ENCODE peak calls at places on chromosomes 6 and 20, in eight cellular contexts. One of them, this sample, is unnamed. For H3K4me1, the result is how much of the 10 kb centered on the place peaks cover.

GRCh38 chr20:31670371-31671228 is 32.9 kb downstream of the COX4I2 start:
- DNase-seq in adrenal gland: peak
- DNase-seq in IMR-90: peak
- DNase-seq in mesenchymal stem cell: peak
- DNase-seq in A549: no peak
- DNase-seq in OCI-LY7: no peak
- DNase-seq in tibial nerve: peak
- DNase-seq in HepG2: no peak
- DNase-seq in this sample: peak

GRCh38 chr20:23257848-23258746 is 92.5 kb upstream of the NXT1 start:
- DNase-seq in adrenal gland: no peak
- DNase-seq in IMR-90: peak
- DNase-seq in mesenchymal stem cell: peak
- DNase-seq in A549: no peak
- DNase-seq in OCI-LY7: no peak
- DNase-seq in tibial nerve: no peak
- DNase-seq in HepG2: no peak
- DNase-seq in this sample: peak

GRCh38 chr6:20793174-20793573 is 258.9 kb downstream of the CDKAL1 start:
- DNase-seq in adrenal gland: no peak
- DNase-seq in IMR-90: no peak
- DNase-seq in mesenchymal stem cell: no peak
- DNase-seq in A549: no peak
- DNase-seq in OCI-LY7: no peak
- DNase-seq in tibial nerve: no peak
- DNase-seq in HepG2: no peak
- DNase-seq in this sample: no peak

GRCh38 chr6:79671605-79672266 is 40.6 kb downstream of the SH3BGRL2 start:
- DNase-seq in adrenal gland: no peak
- DNase-seq in IMR-90: peak
- DNase-seq in mesenchymal stem cell: peak
- DNase-seq in A549: peak
- DNase-seq in OCI-LY7: peak
- DNase-seq in tibial nerve: no peak
- DNase-seq in HepG2: peak
- DNase-seq in this sample: peak

GRCh38 chr6:93337014-93337413 is 82.3 kb downstream of the EPHA7 start:
- DNase-seq in adrenal gland: no peak
- DNase-seq in IMR-90: no peak
- DNase-seq in mesenchymal stem cell: peak
- DNase-seq in A549: no peak
- DNase-seq in OCI-LY7: no peak
- DNase-seq in tibial nerve: no peak
- DNase-seq in HepG2: no peak
- DNase-seq in this sample: no peak

GRCh38 chr20:19609642-19610223 is 148.3 kb upstream of the RIN2 start:
- DNase-seq in adrenal gland: no peak
- DNase-seq in IMR-90: no peak
- DNase-seq in mesenchymal stem cell: no peak
- DNase-seq in A549: no peak
- DNase-seq in OCI-LY7: no peak
- DNase-seq in tibial nerve: no peak
- DNase-seq in HepG2: peak
- DNase-seq in this sample: no peak

GRCh38 chr20:51119914-51120313 is 97.0 kb upstream of the KCNG1 start:
- DNase-seq in adrenal gland: no peak
- DNase-seq in IMR-90: no peak
- DNase-seq in mesenchymal stem cell: no peak
- DNase-seq in A549: no peak
- DNase-seq in OCI-LY7: no peak
- DNase-seq in tibial nerve: no peak
- DNase-seq in HepG2: no peak
- DNase-seq in this sample: no peak

GRCh38 chr20:58069207-58069606 is 159.2 kb downstream of the ANKRD60 start:
- DNase-seq in adrenal gland: no peak
- DNase-seq in IMR-90: no peak
- DNase-seq in mesenchymal stem cell: no peak
- DNase-seq in A549: no peak
- DNase-seq in OCI-LY7: no peak
- DNase-seq in tibial nerve: no peak
- DNase-seq in HepG2: no peak
- DNase-seq in this sample: no peak

GRCh38 chr6:24858154-24858801 is 59.6 kb upstream of the ARMH2 start:
- DNase-seq in adrenal gland: no peak
- DNase-seq in IMR-90: no peak
- DNase-seq in mesenchymal stem cell: peak
- DNase-seq in A549: no peak
- DNase-seq in OCI-LY7: peak
- DNase-seq in tibial nerve: no peak
- DNase-seq in HepG2: no peak
- DNase-seq in this sample: no peak

GRCh38 chr6:15987569-15987968 is 141.3 kb upstream of the MYLIP start:
- DNase-seq in adrenal gland: no peak
- DNase-seq in IMR-90: peak
- DNase-seq in mesenchymal stem cell: peak
- DNase-seq in A549: no peak
- DNase-seq in OCI-LY7: no peak
- DNase-seq in tibial nerve: no peak
- DNase-seq in HepG2: no peak
- DNase-seq in this sample: no peak

GRCh38 chr20:47876348-47877056 is 91.2 kb upstream of the SULF2 start:
- DNase-seq in adrenal gland: no peak
- DNase-seq in IMR-90: no peak
- DNase-seq in mesenchymal stem cell: peak
- DNase-seq in A549: no peak
- DNase-seq in OCI-LY7: no peak
- DNase-seq in tibial nerve: no peak
- DNase-seq in HepG2: no peak
- DNase-seq in this sample: no peak
- H3K27ac ChIP-seq in adrenal gland: no peak
- H3K27ac ChIP-seq in IMR-90: no peak
- H3K27ac ChIP-seq in mesenchymal stem cell: no peak
- H3K27ac ChIP-seq in A549: no peak
- H3K27ac ChIP-seq in OCI-LY7: no peak
- H3K27ac ChIP-seq in tibial nerve: no peak
- H3K27ac ChIP-seq in HepG2: no peak
- H3K27ac ChIP-seq in this sample: no peak

GRCh38 chr20:48738094-48738398 is 89.8 kb downstream of the PREX1 start:
- DNase-seq in adrenal gland: no peak
- DNase-seq in IMR-90: no peak
- DNase-seq in mesenchymal stem cell: no peak
- DNase-seq in A549: no peak
- DNase-seq in OCI-LY7: no peak
- DNase-seq in tibial nerve: no peak
- DNase-seq in HepG2: no peak
- DNase-seq in this sample: no peak
- H3K4me1 ChIP-seq in adrenal gland: under half
- H3K4me1 ChIP-seq in IMR-90: under half
- H3K4me1 ChIP-seq in mesenchymal stem cell: under half
- H3K4me1 ChIP-seq in A549: under half
- H3K4me1 ChIP-seq in OCI-LY7: half or more
- H3K4me1 ChIP-seq in tibial nerve: under half
- H3K4me1 ChIP-seq in HepG2: under half
- H3K4me1 ChIP-seq in this sample: under half

GRCh38 chr20:40294747-40295146 is 394.3 kb downstream of the MAFB start:
- DNase-seq in adrenal gland: no peak
- DNase-seq in IMR-90: no peak
- DNase-seq in mesenchymal stem cell: no peak
- DNase-seq in A549: no peak
- DNase-seq in OCI-LY7: no peak
- DNase-seq in tibial nerve: no peak
- DNase-seq in HepG2: no peak
- DNase-seq in this sample: peak

GRCh38 chr20:40291483-40291882 is 397.6 kb downstream of the MAFB start:
- DNase-seq in adrenal gland: no peak
- DNase-seq in IMR-90: no peak
- DNase-seq in mesenchymal stem cell: no peak
- DNase-seq in A549: no peak
- DNase-seq in OCI-LY7: no peak
- DNase-seq in tibial nerve: no peak
- DNase-seq in HepG2: no peak
- DNase-seq in this sample: no peak

GRCh38 chr20:40293740-40294139 is 395.3 kb downstream of the MAFB start:
- DNase-seq in adrenal gland: no peak
- DNase-seq in IMR-90: no peak
- DNase-seq in mesenchymal stem cell: no peak
- DNase-seq in A549: no peak
- DNase-seq in OCI-LY7: no peak
- DNase-seq in tibial nerve: peak
- DNase-seq in HepG2: no peak
- DNase-seq in this sample: no peak

DNA sequence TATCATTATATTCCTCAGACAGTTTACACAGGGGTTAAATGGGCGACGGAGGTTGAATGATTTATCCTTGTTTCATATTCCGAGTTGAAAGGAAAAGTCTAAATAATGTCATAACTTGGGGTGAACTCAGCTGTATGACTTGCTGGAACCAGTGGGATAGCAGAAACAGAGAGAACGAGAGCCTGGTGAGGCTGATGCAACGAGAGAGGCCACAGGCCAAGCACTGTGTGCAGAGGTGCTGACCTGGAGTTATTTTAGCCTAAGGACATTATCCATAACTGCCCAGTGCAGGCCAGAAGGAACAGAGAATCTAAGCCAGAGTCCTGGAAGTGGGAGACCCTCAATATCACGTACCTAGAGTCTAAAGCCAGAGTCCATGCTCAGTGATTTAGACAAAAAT is 394.9 kb downstream of the MAFB start:
- DNase-seq in adrenal gland: no peak
- DNase-seq in IMR-90: no peak
- DNase-seq in mesenchymal stem cell: no peak
- DNase-seq in A549: no peak
- DNase-seq in OCI-LY7: no peak
- DNase-seq in tibial nerve: peak
- DNase-seq in HepG2: no peak
- DNase-seq in this sample: no peak
- H3K27ac ChIP-seq in adrenal gland: no peak
- H3K27ac ChIP-seq in IMR-90: no peak
- H3K27ac ChIP-seq in mesenchymal stem cell: no peak
- H3K27ac ChIP-seq in A549: no peak
- H3K27ac ChIP-seq in OCI-LY7: no peak
- H3K27ac ChIP-seq in tibial nerve: peak
- H3K27ac ChIP-seq in HepG2: no peak
- H3K27ac ChIP-seq in this sample: no peak

GRCh38 chr6:156869986-156870398 is 92.8 kb downstream of the ARID1B start:
- DNase-seq in adrenal gland: no peak
- DNase-seq in IMR-90: no peak
- DNase-seq in mesenchymal stem cell: no peak
- DNase-seq in A549: no peak
- DNase-seq in OCI-LY7: no peak
- DNase-seq in tibial nerve: no peak
- DNase-seq in HepG2: no peak
- DNase-seq in this sample: no peak

GRCh38 chr6:156870926-156871539 is 93.9 kb downstream of the ARID1B start:
- DNase-seq in adrenal gland: no peak
- DNase-seq in IMR-90: no peak
- DNase-seq in mesenchymal stem cell: no peak
- DNase-seq in A549: no peak
- DNase-seq in OCI-LY7: no peak
- DNase-seq in tibial nerve: no peak
- DNase-seq in HepG2: no peak
- DNase-seq in this sample: no peak

GRCh38 chr6:156866181-156866862 is 89.1 kb downstream of the ARID1B start:
- DNase-seq in adrenal gland: no peak
- DNase-seq in IMR-90: peak
- DNase-seq in mesenchymal stem cell: peak
- DNase-seq in A549: peak
- DNase-seq in OCI-LY7: peak
- DNase-seq in tibial nerve: no peak
- DNase-seq in HepG2: no peak
- DNase-seq in this sample: peak

GRCh38 chr6:156867121-156867520 is 89.9 kb downstream of the ARID1B start:
- DNase-seq in adrenal gland: no peak
- DNase-seq in IMR-90: no peak
- DNase-seq in mesenchymal stem cell: no peak
- DNase-seq in A549: no peak
- DNase-seq in OCI-LY7: no peak
- DNase-seq in tibial nerve: no peak
- DNase-seq in HepG2: no peak
- DNase-seq in this sample: no peak

GRCh38 chr6:156868385-156868784 is 91.2 kb downstream of the ARID1B start:
- DNase-seq in adrenal gland: no peak
- DNase-seq in IMR-90: no peak
- DNase-seq in mesenchymal stem cell: no peak
- DNase-seq in A549: no peak
- DNase-seq in OCI-LY7: no peak
- DNase-seq in tibial nerve: no peak
- DNase-seq in HepG2: no peak
- DNase-seq in this sample: no peak
- H3K4me1 ChIP-seq in adrenal gland: under half
- H3K4me1 ChIP-seq in IMR-90: under half
- H3K4me1 ChIP-seq in mesenchymal stem cell: under half
- H3K4me1 ChIP-seq in A549: under half
- H3K4me1 ChIP-seq in OCI-LY7: under half
- H3K4me1 ChIP-seq in tibial nerve: under half
- H3K4me1 ChIP-seq in HepG2: under half
- H3K4me1 ChIP-seq in this sample: under half

GRCh38 chr6:111573118-111573883 is 32.4 kb downstream of the TRAF3IP2 start:
- DNase-seq in adrenal gland: no peak
- DNase-seq in IMR-90: peak
- DNase-seq in mesenchymal stem cell: peak
- DNase-seq in A549: no peak
- DNase-seq in OCI-LY7: no peak
- DNase-seq in tibial nerve: peak
- DNase-seq in HepG2: no peak
- DNase-seq in this sample: peak

GRCh38 chr6:111573892-111574800 is 31.5 kb downstream of the TRAF3IP2 start:
- DNase-seq in adrenal gland: no peak
- DNase-seq in IMR-90: peak
- DNase-seq in mesenchymal stem cell: peak
- DNase-seq in A549: peak
- DNase-seq in OCI-LY7: no peak
- DNase-seq in tibial nerve: no peak
- DNase-seq in HepG2: no peak
- DNase-seq in this sample: peak

GRCh38 chr6:111579816-111580215 is 25.9 kb downstream of the TRAF3IP2 start:
- DNase-seq in adrenal gland: no peak
- DNase-seq in IMR-90: no peak
- DNase-seq in mesenchymal stem cell: no peak
- DNase-seq in A549: no peak
- DNase-seq in OCI-LY7: no peak
- DNase-seq in tibial nerve: no peak
- DNase-seq in HepG2: no peak
- DNase-seq in this sample: no peak

GRCh38 chr6:111572216-111572706 is 33.4 kb downstream of the TRAF3IP2 start:
- DNase-seq in adrenal gland: no peak
- DNase-seq in IMR-90: no peak
- DNase-seq in mesenchymal stem cell: no peak
- DNase-seq in A549: no peak
- DNase-seq in OCI-LY7: no peak
- DNase-seq in tibial nerve: no peak
- DNase-seq in HepG2: peak
- DNase-seq in this sample: no peak

GRCh38 chr6:111576302-111576701 is 29.4 kb downstream of the TRAF3IP2 start:
- DNase-seq in adrenal gland: no peak
- DNase-seq in IMR-90: peak
- DNase-seq in mesenchymal stem cell: no peak
- DNase-seq in A549: no peak
- DNase-seq in OCI-LY7: no peak
- DNase-seq in tibial nerve: no peak
- DNase-seq in HepG2: no peak
- DNase-seq in this sample: peak
- H3K27ac ChIP-seq in adrenal gland: no peak
- H3K27ac ChIP-seq in IMR-90: peak
- H3K27ac ChIP-seq in mesenchymal stem cell: no peak
- H3K27ac ChIP-seq in A549: no peak
- H3K27ac ChIP-seq in OCI-LY7: no peak
- H3K27ac ChIP-seq in tibial nerve: peak
- H3K27ac ChIP-seq in HepG2: no peak
- H3K27ac ChIP-seq in this sample: peak